ENCODE peak calls at places on chromosome 17, in eight cellular contexts. One of them, this sample, is unnamed.

GRCh38 chr17:76735006-76735405 is 2.1 kb downstream of the SRSF2 start:
- DNase-seq in GDM1: no peak
- DNase-seq in iris pigment epithelial cell: peak; percentile 62
- DNase-seq in CD4-positive, alpha-beta memory T cell: no peak
- DNase-seq in NCI-H774: no peak
- DNase-seq in right lobe of liver: no peak
- DNase-seq in GM12865: peak; percentile 75
- DNase-seq in HuH-7: no peak
- DNase-seq in this sample: no peak

GRCh38 chr17:49021768-49022103 is 24.6 kb downstream of the IGF2BP1 start:
- DNase-seq in GDM1: no peak
- DNase-seq in iris pigment epithelial cell: no peak
- DNase-seq in CD4-positive, alpha-beta memory T cell: no peak
- DNase-seq in NCI-H774: no peak
- DNase-seq in right lobe of liver: no peak
- DNase-seq in GM12865: no peak
- DNase-seq in HuH-7: no peak
- DNase-seq in this sample: no peak

GRCh38 chr17:74220966-74221814 is 7.8 kb downstream of the TTYH2 start:
- DNase-seq in GDM1: no peak
- DNase-seq in iris pigment epithelial cell: no peak
- DNase-seq in CD4-positive, alpha-beta memory T cell: no peak
- DNase-seq in NCI-H774: no peak
- DNase-seq in right lobe of liver: no peak
- DNase-seq in GM12865: no peak
- DNase-seq in HuH-7: no peak
- DNase-seq in this sample: no peak

GRCh38 chr17:1731194-1731506 is 6.6 kb downstream of the WDR81 start:
- DNase-seq in GDM1: no peak
- DNase-seq in iris pigment epithelial cell: no peak
- DNase-seq in CD4-positive, alpha-beta memory T cell: no peak
- DNase-seq in NCI-H774: no peak
- DNase-seq in right lobe of liver: no peak
- DNase-seq in GM12865: no peak
- DNase-seq in HuH-7: no peak
- DNase-seq in this sample: no peak

GRCh38 chr17:12507046-12507445 is 158.6 kb upstream of the MYOCD start:
- DNase-seq in GDM1: no peak
- DNase-seq in iris pigment epithelial cell: no peak
- DNase-seq in CD4-positive, alpha-beta memory T cell: no peak
- DNase-seq in NCI-H774: no peak
- DNase-seq in right lobe of liver: no peak
- DNase-seq in GM12865: no peak
- DNase-seq in HuH-7: no peak
- DNase-seq in this sample: no peak

GRCh38 chr17:62085511-62086408 is 20.7 kb upstream of the MED13 start:
- DNase-seq in GDM1: no peak
- DNase-seq in iris pigment epithelial cell: peak; percentile 33
- DNase-seq in CD4-positive, alpha-beta memory T cell: no peak
- DNase-seq in NCI-H774: no peak
- DNase-seq in right lobe of liver: no peak
- DNase-seq in GM12865: peak; percentile 78
- DNase-seq in HuH-7: no peak
- DNase-seq in this sample: no peak

GRCh38 chr17:42537826-42538451 is 1.9 kb downstream of the NAGLU start:
- DNase-seq in GDM1: no peak
- DNase-seq in iris pigment epithelial cell: no peak
- DNase-seq in CD4-positive, alpha-beta memory T cell: no peak
- DNase-seq in NCI-H774: no peak
- DNase-seq in right lobe of liver: no peak
- DNase-seq in GM12865: no peak
- DNase-seq in HuH-7: no peak
- DNase-seq in this sample: peak; percentile 49

GRCh38 chr17:41814195-41814594 is 1.4 kb downstream of the FKBP10 start:
- DNase-seq in GDM1: no peak
- DNase-seq in iris pigment epithelial cell: peak; percentile 67
- DNase-seq in CD4-positive, alpha-beta memory T cell: no peak
- DNase-seq in NCI-H774: no peak
- DNase-seq in right lobe of liver: no peak
- DNase-seq in GM12865: no peak
- DNase-seq in HuH-7: no peak
- DNase-seq in this sample: no peak

GRCh38 chr17:81065500-81065899 is 30.5 kb downstream of the BAIAP2 start:
- DNase-seq in GDM1: no peak
- DNase-seq in iris pigment epithelial cell: peak; percentile 24
- DNase-seq in CD4-positive, alpha-beta memory T cell: no peak
- DNase-seq in NCI-H774: no peak
- DNase-seq in right lobe of liver: peak; percentile 93
- DNase-seq in GM12865: no peak
- DNase-seq in HuH-7: no peak
- DNase-seq in this sample: no peak

GRCh38 chr17:9676084-9676483 is 30.8 kb downstream of the USP43 start:
- DNase-seq in GDM1: no peak
- DNase-seq in iris pigment epithelial cell: no peak
- DNase-seq in CD4-positive, alpha-beta memory T cell: no peak
- DNase-seq in NCI-H774: no peak
- DNase-seq in right lobe of liver: no peak
- DNase-seq in GM12865: no peak
- DNase-seq in HuH-7: no peak
- DNase-seq in this sample: no peak

GRCh38 chr17:39107973-39108372 is 43.5 kb downstream of the PLXDC1 start:
- DNase-seq in GDM1: no peak
- DNase-seq in iris pigment epithelial cell: no peak
- DNase-seq in CD4-positive, alpha-beta memory T cell: no peak
- DNase-seq in NCI-H774: no peak
- DNase-seq in right lobe of liver: no peak
- DNase-seq in GM12865: no peak
- DNase-seq in HuH-7: peak; percentile 20
- DNase-seq in this sample: no peak

GRCh38 chr17:53797497-53797896 is 25.2 kb upstream of the KIF2B start:
- DNase-seq in GDM1: no peak
- DNase-seq in iris pigment epithelial cell: no peak
- DNase-seq in CD4-positive, alpha-beta memory T cell: no peak
- DNase-seq in NCI-H774: no peak
- DNase-seq in right lobe of liver: no peak
- DNase-seq in GM12865: no peak
- DNase-seq in HuH-7: no peak
- DNase-seq in this sample: no peak

GRCh38 chr17:47983492-47984223 is 12.7 kb downstream of the CDK5RAP3 start:
- DNase-seq in GDM1: no peak
- DNase-seq in iris pigment epithelial cell: no peak
- DNase-seq in CD4-positive, alpha-beta memory T cell: no peak
- DNase-seq in NCI-H774: no peak
- DNase-seq in right lobe of liver: no peak
- DNase-seq in GM12865: no peak
- DNase-seq in HuH-7: no peak
- DNase-seq in this sample: no peak

GRCh38 chr17:28744104-28744801 is 442 bp downstream of the TRAF4 start:
- DNase-seq in GDM1: no peak
- DNase-seq in iris pigment epithelial cell: no peak
- DNase-seq in CD4-positive, alpha-beta memory T cell: peak; percentile 67
- DNase-seq in NCI-H774: peak; percentile 42
- DNase-seq in right lobe of liver: peak; percentile 76
- DNase-seq in GM12865: peak; percentile 81
- DNase-seq in HuH-7: peak; percentile 76
- DNase-seq in this sample: peak; percentile 70

GRCh38 chr17:79627184-79627765 is 16.4 kb upstream of the RBFOX3 start:
- DNase-seq in GDM1: no peak
- DNase-seq in iris pigment epithelial cell: no peak
- DNase-seq in CD4-positive, alpha-beta memory T cell: no peak
- DNase-seq in NCI-H774: no peak
- DNase-seq in right lobe of liver: peak; percentile 38
- DNase-seq in GM12865: no peak
- DNase-seq in HuH-7: no peak
- DNase-seq in this sample: no peak

GRCh38 chr17:40547079-40547784 is 18.0 kb downstream of the CCR7 start:
- DNase-seq in GDM1: peak; percentile 94
- DNase-seq in iris pigment epithelial cell: no peak
- DNase-seq in CD4-positive, alpha-beta memory T cell: peak; percentile 72
- DNase-seq in NCI-H774: peak; percentile 84
- DNase-seq in right lobe of liver: peak; percentile 62
- DNase-seq in GM12865: peak; percentile 77
- DNase-seq in HuH-7: no peak
- DNase-seq in this sample: no peak

GRCh38 chr17:63714550-63715277 is 14.8 kb upstream of the LIMD2 start:
- DNase-seq in GDM1: no peak
- DNase-seq in iris pigment epithelial cell: peak; percentile 70
- DNase-seq in CD4-positive, alpha-beta memory T cell: no peak
- DNase-seq in NCI-H774: no peak
- DNase-seq in right lobe of liver: peak; percentile 41
- DNase-seq in GM12865: no peak
- DNase-seq in HuH-7: no peak
- DNase-seq in this sample: no peak

GRCh38 chr17:64773836-64774761 is 112.0 kb upstream of the SMURF2 start:
- DNase-seq in GDM1: no peak
- DNase-seq in iris pigment epithelial cell: peak; percentile 59
- DNase-seq in CD4-positive, alpha-beta memory T cell: no peak
- DNase-seq in NCI-H774: peak; percentile 49
- DNase-seq in right lobe of liver: no peak
- DNase-seq in GM12865: peak; percentile 69
- DNase-seq in HuH-7: peak; percentile 91
- DNase-seq in this sample: peak; percentile 63

GRCh38 chr17:57906910-57907309 is 48.3 kb downstream of the CUEDC1 start:
- DNase-seq in GDM1: no peak
- DNase-seq in iris pigment epithelial cell: no peak
- DNase-seq in CD4-positive, alpha-beta memory T cell: no peak
- DNase-seq in NCI-H774: no peak
- DNase-seq in right lobe of liver: no peak
- DNase-seq in GM12865: peak; percentile 14
- DNase-seq in HuH-7: peak; percentile 43
- DNase-seq in this sample: peak; percentile 54

GRCh38 chr17:5466295-5466694 is 2.5 kb downstream of the DHX33 start:
- DNase-seq in GDM1: no peak
- DNase-seq in iris pigment epithelial cell: no peak
- DNase-seq in CD4-positive, alpha-beta memory T cell: no peak
- DNase-seq in NCI-H774: no peak
- DNase-seq in right lobe of liver: no peak
- DNase-seq in GM12865: no peak
- DNase-seq in HuH-7: no peak
- DNase-seq in this sample: no peak

GRCh38 chr17:21014498-21014897 is 28.3 kb downstream of the USP22 start:
- DNase-seq in GDM1: no peak
- DNase-seq in iris pigment epithelial cell: no peak
- DNase-seq in CD4-positive, alpha-beta memory T cell: no peak
- DNase-seq in NCI-H774: no peak
- DNase-seq in right lobe of liver: no peak
- DNase-seq in GM12865: no peak
- DNase-seq in HuH-7: no peak
- DNase-seq in this sample: no peak

GRCh38 chr17:50909765-50910661 is 43.9 kb upstream of the TOB1 start:
- DNase-seq in GDM1: no peak
- DNase-seq in iris pigment epithelial cell: no peak
- DNase-seq in CD4-positive, alpha-beta memory T cell: peak; percentile 73
- DNase-seq in NCI-H774: no peak
- DNase-seq in right lobe of liver: peak; percentile 88
- DNase-seq in GM12865: peak; percentile 15
- DNase-seq in HuH-7: no peak
- DNase-seq in this sample: no peak

GRCh38 chr17:81043725-81044427 is 8.9 kb downstream of the BAIAP2 start:
- DNase-seq in GDM1: no peak
- DNase-seq in iris pigment epithelial cell: no peak
- DNase-seq in CD4-positive, alpha-beta memory T cell: no peak
- DNase-seq in NCI-H774: no peak
- DNase-seq in right lobe of liver: peak; percentile 64
- DNase-seq in GM12865: no peak
- DNase-seq in HuH-7: peak; percentile 59
- DNase-seq in this sample: no peak

GRCh38 chr17:71709271-71709670 is 411.5 kb upstream of the SOX9 start:
- DNase-seq in GDM1: no peak
- DNase-seq in iris pigment epithelial cell: no peak
- DNase-seq in CD4-positive, alpha-beta memory T cell: no peak
- DNase-seq in NCI-H774: no peak
- DNase-seq in right lobe of liver: no peak
- DNase-seq in GM12865: no peak
- DNase-seq in HuH-7: no peak
- DNase-seq in this sample: no peak

GRCh38 chr17:74373838-74374606 is 6.7 kb downstream of the GPR142 start:
- DNase-seq in GDM1: no peak
- DNase-seq in iris pigment epithelial cell: no peak
- DNase-seq in CD4-positive, alpha-beta memory T cell: no peak
- DNase-seq in NCI-H774: peak; percentile 87
- DNase-seq in right lobe of liver: peak; percentile 80
- DNase-seq in GM12865: no peak
- DNase-seq in HuH-7: peak; percentile 99
- DNase-seq in this sample: no peak

GRCh38 chr17:14559220-14559619 is 258.3 kb downstream of the HS3ST3B1 start:
- DNase-seq in GDM1: no peak
- DNase-seq in iris pigment epithelial cell: no peak
- DNase-seq in CD4-positive, alpha-beta memory T cell: no peak
- DNase-seq in NCI-H774: no peak
- DNase-seq in right lobe of liver: no peak
- DNase-seq in GM12865: no peak
- DNase-seq in HuH-7: no peak
- DNase-seq in this sample: no peak